ENCODE peak calls at places on chromosomes 5 and 9, in five cellular contexts. E, C, Y, K and D are unnamed samples.

GRCh38 chr5:156169495-156169894 is 157.5 kb upstream of the SGCD start:
- DNase-seq in E (no peak), C (no peak), Y (no peak), K (no peak), D (no peak)

GRCh38 chr5:85576666-85577065 is 1041.1 kb upstream of the COX7C start:
- DNase-seq in E (no peak), C (no peak), Y (no peak), K (no peak), D (no peak)

GRCh38 chr5:132489051-132489770 is 1.4 kb downstream of the IRF1 start:
- DNase-seq in E (no peak), C (no peak), Y (no peak), K (no peak), D (no peak)

GRCh38 chr9:6956796-6957355 is 199.1 kb downstream of the KDM4C start:
- DNase-seq in E (no peak), C (no peak), Y (no peak), K (no peak), D (no peak)

GRCh38 chr9:86242012-86242411 is 17.4 kb downstream of the C9orf153 start:
- DNase-seq in E (peak; percentile 46), C (no peak), Y (no peak), K (peak; percentile 4), D (no peak)

GRCh38 chr5:68548959-68549676 is 333.6 kb downstream of the PIK3R1 start:
- DNase-seq in E (no peak), C (no peak), Y (peak; percentile 80), K (peak; percentile 43), D (no peak)

GRCh38 chr5:62645223-62645622 is 66.6 kb downstream of the LRRC70 start:
- DNase-seq in E (no peak), C (no peak), Y (no peak), K (no peak), D (no peak)

GRCh38 chr5:132459031-132459982 is 31.3 kb downstream of the IRF1 start:
- DNase-seq in E (peak; percentile 92), C (no peak), Y (peak; percentile 27), K (peak; percentile 63), D (peak; percentile 48)

GRCh38 chr5:59042683-59043082 is 459.8 kb downstream of the RAB3C start:
- DNase-seq in E (peak; percentile 75), C (peak; percentile 71), Y (no peak), K (peak; percentile 12), D (no peak)

GRCh38 chr9:131650254-131650653 is 89.6 kb downstream of the RAPGEF1 start:
- DNase-seq in E (no peak), C (no peak), Y (no peak), K (peak; percentile 83), D (peak; percentile 75)

GRCh38 chr9:96139592-96140251 is 162.3 kb downstream of the HSD17B3 start:
- DNase-seq in E (peak; percentile 93), C (no peak), Y (no peak), K (peak; percentile 74), D (peak; percentile 53)

GRCh38 chr5:36363101-36363500 is 61.4 kb upstream of the RANBP3L start:
- DNase-seq in E (peak; percentile 75), C (no peak), Y (peak; percentile 9), K (peak; percentile 80), D (no peak)

GRCh38 chr9:21796768-21797167 is 5.7 kb upstream of the MTAP start:
- DNase-seq in E (peak; percentile 53), C (no peak), Y (peak; percentile 89), K (peak; percentile 47), D (no peak)